ENCODE peak calls at places on chromosomes 4 and X, in four cellular contexts. W is hepatocyte, H is brain microvascular endothelial cell, N is AG09309. V is an unnamed sample.

GRCh38 chrX:41350150-41350975 is 16.4 kb downstream of the DDX3X start:
- DNase-seq in W (no peak), H (no peak), N (no peak), V (no peak)

GRCh38 chr4:80220711-80221110 is 23.4 kb downstream of the PRDM8 start:
- DNase-seq in W (no peak), H (no peak), N (no peak), V (no peak)

GRCh38 chr4:69239777-69240176 is 25.2 kb upstream of the UGT2B11 start:
- DNase-seq in W (peak), H (no peak), N (no peak), V (no peak)

GRCh38 chr4:86089924-86090323 is 269.9 kb downstream of the MAPK10 start:
- DNase-seq in W (no peak), H (no peak), N (no peak), V (no peak)

GRCh38 chr4:48033825-48034413 is 17.3 kb downstream of the NIPAL1 start:
- DNase-seq in W (peak), H (peak), N (no peak), V (no peak)

GRCh38 chr4:48746608-48747374 is 33.3 kb downstream of the FRYL start:
- DNase-seq in W (no peak), H (no peak), N (no peak), V (no peak)

GRCh38 chr4:36613999-36614398 is 332.6 kb downstream of the DTHD1 start:
- DNase-seq in W (no peak), H (no peak), N (no peak), V (no peak)

GRCh38 chrX:46209768-46210167 is 335.5 kb downstream of the ZNF674 start:
- DNase-seq in W (peak), H (no peak), N (no peak), V (peak)

GRCh38 chr4:88958080-88958479 is 98.9 kb downstream of the FAM13A start:
- DNase-seq in W (no peak), H (no peak), N (no peak), V (no peak)

GRCh38 chr4:96293806-96294205 is 453.9 kb downstream of the PDHA2 start:
- DNase-seq in W (no peak), H (peak), N (no peak), V (no peak)

GRCh38 chr4:46977245-46977644 is 16.1 kb downstream of the GABRA4 start:
- DNase-seq in W (no peak), H (no peak), N (no peak), V (no peak)

GRCh38 chrX:43386872-43387271 is 269.2 kb upstream of the MAOA start:
- DNase-seq in W (no peak), H (no peak), N (no peak), V (no peak)

GRCh38 chr4:53937918-53938317 is 126.5 kb downstream of the CHIC2 start:
- DNase-seq in W (peak), H (peak), N (peak), V (peak)

GRCh38 chrX:141175786-141176185 is 1.1 kb downstream of the LDOC1 start:
- DNase-seq in W (no peak), H (no peak), N (no peak), V (no peak)

GRCh38 chrX:48697182-48697727 is 721 bp downstream of the SUV39H1 start:
- DNase-seq in W (no peak), H (no peak), N (no peak), V (peak)

GRCh38 chr4:81030617-81031388 is at the start of gene BMP3:
- DNase-seq in W (peak), H (no peak), N (no peak), V (peak)

GRCh38 chr4:7964459-7964858 is 24.8 kb upstream of the AFAP1 start:
- DNase-seq in W (no peak), H (no peak), N (no peak), V (no peak)

GRCh38 chrX:49995021-49995731 is 72.8 kb downstream of the CLCN5 start:
- DNase-seq in W (peak), H (peak), N (peak), V (peak)

GRCh38 chrX:96575011-96575410 is 109.6 kb upstream of the DIAPH2 start:
- DNase-seq in W (no peak), H (no peak), N (no peak), V (no peak)

GRCh38 chr4:169133932-169134331 is 123.9 kb upstream of the CBR4 start:
- DNase-seq in W (peak), H (no peak), N (no peak), V (no peak)

GRCh38 chr4:130395871-130396270 is 1299.9 kb downstream of the C4orf33 start:
- DNase-seq in W (no peak), H (peak), N (no peak), V (peak)

GRCh38 chr4:11070813-11071212 is 357.9 kb downstream of the HS3ST1 start:
- DNase-seq in W (no peak), H (no peak), N (no peak), V (no peak)

GRCh38 chr4:11072999-11073398 is 355.7 kb downstream of the HS3ST1 start:
- DNase-seq in W (no peak), H (no peak), N (no peak), V (no peak)

GRCh38 chr4:11072426-11072825 is 356.3 kb downstream of the HS3ST1 start:
- DNase-seq in W (no peak), H (no peak), N (no peak), V (no peak)

GRCh38 chr4:11074581-11075241 is 354.0 kb downstream of the HS3ST1 start:
- DNase-seq in W (no peak), H (no peak), N (no peak), V (no peak)

DNA sequence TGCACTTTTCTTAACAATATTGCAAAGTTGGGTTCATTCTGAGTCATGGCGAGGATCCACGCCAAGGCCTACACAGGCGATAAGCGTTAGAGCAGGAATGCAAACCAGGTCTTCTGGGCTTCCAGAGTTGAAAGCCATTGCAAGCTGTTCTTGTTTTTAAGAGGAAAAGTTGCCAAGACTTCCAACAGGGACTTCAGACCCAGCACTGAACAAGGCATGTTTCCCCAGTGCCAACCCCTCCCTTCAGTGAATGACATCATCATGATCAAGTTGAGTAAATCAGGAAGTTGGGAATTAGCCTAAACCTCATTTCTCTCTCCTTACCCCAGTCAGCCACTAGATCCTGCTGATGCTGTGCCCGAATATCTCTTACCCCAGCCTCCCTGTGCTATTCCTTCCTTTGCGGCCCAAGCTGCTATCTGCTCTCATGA is 355.1 kb downstream of the HS3ST1 start:
- DNase-seq in W (peak), H (peak), N (no peak), V (peak)
- H3K4me3 ChIP-seq in W (no peak), H (no peak), N (no peak), V (no peak)

GRCh38 chr4:105946771-105947170 is 51.5 kb downstream of the NPNT start:
- DNase-seq in W (no peak), H (no peak), N (no peak), V (no peak)

GRCh38 chr4:105943234-105943633 is 48.0 kb downstream of the NPNT start:
- DNase-seq in W (no peak), H (no peak), N (no peak), V (no peak)

GRCh38 chr4:105944535-105944934 is 49.3 kb downstream of the NPNT start:
- DNase-seq in W (no peak), H (peak), N (peak), V (peak)
- H3K4me3 ChIP-seq in W (no peak), H (no peak), N (no peak), V (no peak)

DNA sequence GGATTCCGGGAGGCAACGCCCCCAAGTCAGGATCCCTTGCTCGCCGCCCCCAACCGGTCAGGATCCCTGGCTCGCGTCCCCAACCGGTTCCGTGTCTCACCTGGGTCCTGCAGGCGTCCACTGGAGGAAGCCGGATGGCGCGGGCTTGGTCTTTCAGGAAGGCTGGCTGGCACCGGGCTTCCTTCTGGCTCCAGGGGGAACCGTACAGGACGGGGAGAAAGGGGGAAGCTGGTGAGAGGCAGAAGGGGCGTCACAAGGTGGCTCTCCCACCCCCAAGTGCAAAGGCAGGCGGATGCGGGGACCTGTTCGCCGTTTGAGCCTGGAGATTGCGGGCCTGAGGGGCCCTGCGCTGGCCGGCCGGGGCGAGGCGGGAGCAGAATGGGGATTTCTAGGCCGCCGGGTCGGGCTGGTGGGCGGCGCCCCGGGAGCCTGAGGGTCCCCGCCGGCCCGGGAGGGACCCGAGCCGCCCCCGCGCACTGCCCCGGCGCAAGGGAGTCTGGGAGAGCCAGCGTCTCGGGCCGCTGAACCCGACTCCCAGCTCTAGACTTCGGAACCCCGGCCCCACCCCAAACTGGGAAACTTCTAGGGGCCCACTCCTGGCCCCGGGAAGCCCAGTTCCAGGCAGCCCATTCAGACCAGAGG is 84.8 kb downstream of the HPRT1 start:
- DNase-seq in W (peak), H (no peak), N (no peak), V (no peak)
- H3K4me3 ChIP-seq in W (no peak), H (peak), N (no peak), V (no peak)

GRCh38 chrX:65985922-65986588 is 53.8 kb downstream of the VSIG4 start:
- DNase-seq in W (peak), H (peak), N (no peak), V (peak)
- H3K4me3 ChIP-seq in W (no peak), H (no peak), N (no peak), V (no peak)

GRCh38 chr4:40070387-40070786 is 13.7 kb downstream of the N4BP2 start:
- DNase-seq in W (no peak), H (no peak), N (no peak), V (no peak)
- H3K4me3 ChIP-seq in W (no peak), H (no peak), N (no peak), V (no peak)

GRCh38 chr4:55820260-55820659 is 670 bp downstream of the EXOC1L start:
- DNase-seq in W (no peak), H (no peak), N (no peak), V (no peak)
- H3K4me3 ChIP-seq in W (no peak), H (no peak), N (no peak), V (no peak)

V was measured in astrocyte.